ENCODE peak calls at places on chromosomes 11 and 22, in eight cellular contexts. H, X, V, D, L, B, G and Z are unnamed samples.

GRCh38 chr11:31643831-31644230 is 134.3 kb downstream of the ELP4 start:
- DNase-seq in D (no peak), B (no peak), V (peak), G (no peak), H (no peak), X (no peak), L (peak), Z (no peak)

GRCh38 chr11:47399860-47400812 is 8.3 kb upstream of the SLC39A13 start:
- DNase-seq in G (peak), L (no peak), X (peak), B (peak), V (no peak), H (no peak), D (no peak), Z (peak)

GRCh38 chr11:66116576-66117361 is 46.7 kb downstream of the PACS1 start:
- DNase-seq in H (no peak), V (no peak), X (peak), L (no peak), D (no peak), B (no peak), G (no peak), Z (no peak)

GRCh38 chr11:33179431-33179830 is 18.2 kb upstream of the CSTF3 start:
- DNase-seq in B (no peak), L (no peak), H (peak), D (no peak), V (no peak), G (no peak), X (no peak), Z (no peak)

GRCh38 chr11:83044958-83045712 is 26.6 kb downstream of the RAB30 start:
- DNase-seq in X (no peak), H (no peak), D (no peak), G (no peak), L (no peak), B (no peak), V (no peak), Z (peak)

GRCh38 chr11:111541209-111542061 is 915 bp downstream of the LAYN start:
- DNase-seq in G (peak), H (no peak), D (peak), V (peak), B (peak), L (peak), X (no peak), Z (peak)

GRCh38 chr11:15903246-15903645 is 453.1 kb downstream of the SOX6 start:
- DNase-seq in D (no peak), X (no peak), H (no peak), B (no peak), G (no peak), L (no peak), V (no peak), Z (no peak)

GRCh38 chr11:78101073-78101472 is 21.4 kb upstream of the NDUFC2 start:
- DNase-seq in X (no peak), D (no peak), B (no peak), L (no peak), G (no peak), V (no peak), H (no peak), Z (no peak)

GRCh38 chr11:66069715-66070603 is at the start of gene PACS1:
- DNase-seq in X (peak), D (peak), V (peak), G (peak), H (peak), L (peak), B (peak), Z (peak)

GRCh38 chr11:102836290-102836875 is 7.0 kb downstream of the MMP3 start:
- DNase-seq in L (peak), G (no peak), B (no peak), V (no peak), D (no peak), H (no peak), X (no peak), Z (no peak)

GRCh38 chr11:13169709-13170108 is 107.9 kb upstream of the BMAL1 start:
- DNase-seq in V (peak), X (no peak), D (no peak), B (no peak), L (peak), H (no peak), G (no peak), Z (no peak)

GRCh38 chr11:120781486-120782120 is 242.3 kb upstream of the TBCEL start:
- DNase-seq in X (no peak), G (no peak), D (no peak), L (no peak), V (no peak), B (no peak), H (no peak), Z (no peak)

GRCh38 chr11:61851128-61851899 is 23.2 kb downstream of the FADS2 start:
- DNase-seq in B (no peak), D (peak), G (no peak), V (no peak), L (no peak), X (no peak), H (no peak), Z (no peak)

GRCh38 chr11:62546937-62547625 is 475 bp upstream of the AHNAK start:
- DNase-seq in L (no peak), D (peak), G (no peak), X (no peak), H (no peak), B (no peak), V (no peak), Z (no peak)

GRCh38 chr22:30028731-30029130 is 51.5 kb upstream of the HORMAD2 start:
- DNase-seq in X (no peak), D (no peak), V (no peak), L (no peak), G (no peak), H (no peak), B (no peak), Z (no peak)

GRCh38 chr11:78927511-78927910 is 352.8 kb upstream of the NARS2 start:
- DNase-seq in L (no peak), B (no peak), X (no peak), G (no peak), D (no peak), V (no peak), H (no peak), Z (no peak)

GRCh38 chr11:78620159-78620558 is 45.5 kb upstream of the NARS2 start:
- DNase-seq in G (no peak), H (no peak), B (no peak), V (no peak), L (no peak), X (no peak), D (no peak), Z (no peak)

GRCh38 chr11:95831198-95831883 is 41.0 kb downstream of the CEP57 start:
- DNase-seq in D (no peak), V (peak), H (no peak), G (no peak), L (peak), X (no peak), B (no peak), Z (no peak)

GRCh38 chr22:48483764-48484528 is 1343.7 kb downstream of the BRD1 start:
- DNase-seq in D (no peak), V (no peak), L (no peak), X (no peak), H (no peak), G (no peak), B (no peak), Z (no peak)

GRCh38 chr11:36412781-36413383 is 97.2 kb downstream of the TRAF6 start:
- DNase-seq in B (no peak), V (no peak), H (no peak), L (no peak), G (no peak), X (no peak), D (no peak), Z (no peak)

GRCh38 chr11:45076761-45077160 is 69.7 kb upstream of the PRDM11 start:
- DNase-seq in V (no peak), L (no peak), G (no peak), D (no peak), B (no peak), H (no peak), X (no peak), Z (no peak)

GRCh38 chr22:46806789-46807188 is 44.3 kb downstream of the TBC1D22A start:
- DNase-seq in D (no peak), G (no peak), X (no peak), L (no peak), B (no peak), H (no peak), V (no peak), Z (no peak)

GRCh38 chr11:41872458-41872857 is 413.0 kb upstream of the LRRC4C start:
- DNase-seq in D (no peak), V (no peak), B (no peak), H (no peak), L (no peak), X (no peak), G (no peak), Z (no peak)